ENCODE peak calls at places on chromosome 14, in seven cellular contexts. J is IMR-90, A is neuronal stem cell, Z is mesenchymal stem cell, F is mesendoderm, T is H1, Q is trophoblast cell. D is an unnamed sample.

GRCh38 chr14:54814076-54814475 is 88.5 kb downstream of the GCH1 start:
- DNase-seq in T (peak), Q (no peak), A (no peak), J (no peak), Z (no peak), F (peak), D (peak)

GRCh38 chr14:65065719-65066118 is 36.6 kb downstream of the MAX start:
- DNase-seq in F (no peak), Q (peak), A (no peak), Z (no peak), T (no peak), J (no peak), D (no peak)

GRCh38 chr14:49505026-49505766 is 81.0 kb downstream of the RPS29 start:
- DNase-seq in A (no peak), Q (peak), T (no peak), Z (no peak), J (peak), F (peak), D (no peak)

GRCh38 chr14:101598159-101598558 is 36.9 kb downstream of the DIO3 start:
- DNase-seq in A (no peak), J (no peak), F (no peak), T (no peak), Z (no peak), Q (no peak), D (no peak)

GRCh38 chr14:38389666-38390065 is 133.8 kb upstream of the CLEC14A start:
- DNase-seq in T (no peak), A (no peak), J (peak), Z (peak), Q (no peak), F (no peak), D (no peak)

GRCh38 chr14:43795600-43796228 is 711.4 kb downstream of the FSCB start:
- DNase-seq in F (peak), A (no peak), Z (peak), J (peak), Q (no peak), T (no peak), D (no peak)

GRCh38 chr14:71240154-71240553 is 332.9 kb downstream of the PCNX1 start:
- DNase-seq in J (no peak), Q (no peak), T (no peak), A (no peak), F (no peak), Z (no peak), D (no peak)

GRCh38 chr14:71692496-71692895 is 239.7 kb upstream of the RGS6 start:
- DNase-seq in Q (no peak), T (no peak), J (peak), Z (peak), A (no peak), F (no peak), D (no peak)

GRCh38 chr14:102769049-102769327 is 8.3 kb upstream of the TRAF3 start:
- DNase-seq in Z (no peak), F (no peak), T (no peak), A (no peak), Q (no peak), J (no peak), D (no peak)

GRCh38 chr14:74919421-74920165 is 3.5 kb downstream of the RPS6KL1 start:
- DNase-seq in A (no peak), T (no peak), Z (peak), Q (no peak), J (peak), F (no peak), D (no peak)

GRCh38 chr14:102948698-102949061 is 26.2 kb downstream of the AMN start:
- DNase-seq in J (no peak), A (no peak), Z (no peak), F (no peak), Q (no peak), T (no peak), D (no peak)

GRCh38 chr14:101731187-101732080 is 30.1 kb upstream of the PPP2R5C start:
- DNase-seq in Q (peak), J (peak), Z (peak), T (no peak), A (no peak), F (peak), D (peak)

GRCh38 chr14:81348086-81348485 is 52.0 kb downstream of the STON2 start:
- DNase-seq in Z (no peak), F (no peak), Q (no peak), J (no peak), A (no peak), T (no peak), D (no peak)

GRCh38 chr14:56846970-56847928 is 37.0 kb upstream of the OTX2 start:
- DNase-seq in Z (no peak), T (peak), Q (no peak), A (no peak), F (peak), J (no peak), D (peak)

GRCh38 chr14:81127785-81128184 is 93.0 kb downstream of the GTF2A1 start:
- DNase-seq in Z (peak), Q (no peak), T (no peak), J (peak), A (no peak), F (no peak), D (no peak)

GRCh38 chr14:90842726-90843125 is 26.5 kb upstream of the TTC7B start:
- DNase-seq in Q (no peak), F (no peak), A (no peak), Z (no peak), J (no peak), T (peak), D (no peak)

GRCh38 chr14:52949711-52950409 is 990 bp downstream of the FERMT2 start:
- DNase-seq in A (no peak), F (no peak), Z (peak), T (no peak), Q (peak), J (peak), D (no peak)

GRCh38 chr14:102288139-102288538 is 16.8 kb downstream of the MOK start:
- DNase-seq in A (no peak), T (no peak), F (no peak), J (no peak), Q (no peak), Z (no peak), D (no peak)

GRCh38 chr14:51085007-51085406 is 9.9 kb downstream of the TRIM9 start:
- DNase-seq in T (no peak), Z (no peak), F (no peak), A (no peak), J (no peak), Q (no peak), D (no peak)

GRCh38 chr14:51442513-51443175 is 202.6 kb downstream of the TMX1 start:
- DNase-seq in J (peak), F (no peak), Z (peak), Q (peak), T (no peak), A (no peak), D (no peak)

GRCh38 chr14:105903971-105904370 is 377.6 kb downstream of the TMEM121 start:
- DNase-seq in F (no peak), Q (no peak), T (no peak), J (no peak), Z (no peak), A (no peak), D (no peak)

GRCh38 chr14:29926228-29926627 is 1.4 kb downstream of the PRKD1 start:
- DNase-seq in A (no peak), F (peak), Q (no peak), Z (no peak), J (no peak), T (no peak), D (no peak)

GRCh38 chr14:69643430-69644200 is 32.2 kb downstream of the SUSD6 start:
- DNase-seq in Q (no peak), Z (no peak), T (no peak), J (peak), A (no peak), F (no peak), D (no peak)

GRCh38 chr14:29654910-29655590 is 272.6 kb downstream of the PRKD1 start:
- DNase-seq in T (no peak), J (peak), F (no peak), A (no peak), Z (peak), Q (no peak), D (no peak)

GRCh38 chr14:29637406-29637805 is 290.2 kb downstream of the PRKD1 start:
- DNase-seq in J (peak), F (no peak), T (no peak), Z (peak), A (no peak), Q (no peak), D (no peak)

GRCh38 chr14:53515264-53515663 is 362.1 kb upstream of the DDHD1 start:
- DNase-seq in T (no peak), Z (peak), F (no peak), A (no peak), J (peak), Q (no peak), D (no peak)

GRCh38 chr14:85342858-85343607 is 186.9 kb upstream of the FLRT2 start:
- DNase-seq in A (no peak), T (no peak), F (no peak), Z (no peak), J (no peak), Q (no peak), D (no peak)

GRCh38 chr14:52399104-52399503 is 85.0 kb downstream of the PTGER2 start:
- DNase-seq in F (no peak), Q (no peak), T (no peak), Z (no peak), A (no peak), J (no peak), D (no peak)

GRCh38 chr14:91293281-91293680 is 48.8 kb upstream of the GPR68 start:
- DNase-seq in Z (no peak), F (no peak), A (no peak), J (no peak), T (no peak), Q (no peak), D (no peak)

GRCh38 chr14:104363891-104364760 is 215.4 kb upstream of the C14orf180 start:
- DNase-seq in Q (no peak), A (no peak), F (no peak), Z (no peak), J (no peak), T (no peak), D (no peak)

GRCh38 chr14:25041898-25042297 is 8.0 kb downstream of the STXBP6 start:
- DNase-seq in F (no peak), Z (no peak), Q (no peak), J (no peak), T (no peak), A (no peak), D (no peak)

GRCh38 chr14:92417759-92418158 is 94.8 kb downstream of the SLC24A4 start:
- DNase-seq in J (no peak), F (no peak), A (no peak), T (no peak), Q (no peak), Z (no peak), D (no peak)

GRCh38 chr14:92426237-92426636 is 87.3 kb upstream of the RIN3 start:
- DNase-seq in J (peak), A (no peak), T (no peak), Z (no peak), F (no peak), Q (no peak), D (no peak)

GRCh38 chr14:92427096-92427495 is 86.5 kb upstream of the RIN3 start:
- DNase-seq in Q (no peak), T (no peak), Z (no peak), A (no peak), F (no peak), J (no peak), D (no peak)

GRCh38 chr14:92425101-92425500 is 88.5 kb upstream of the RIN3 start:
- DNase-seq in T (no peak), J (peak), A (no peak), Z (peak), Q (peak), F (peak), D (no peak)

GRCh38 chr14:92421756-92422155 is 91.8 kb upstream of the RIN3 start:
- DNase-seq in F (no peak), J (no peak), Z (no peak), Q (no peak), T (no peak), A (no peak), D (no peak)
- H2BK5ac ChIP-seq in F (no peak), J (no peak), Z (no peak), Q (no peak), T (no peak), A (no peak), D (no peak)

GRCh38 chr14:34060747-34061050 is 109.8 kb upstream of the EGLN3 start:
- DNase-seq in Z (no peak), T (no peak), A (no peak), Q (peak), F (peak), J (no peak), D (no peak)

GRCh38 chr14:34062353-34062973 is 111.6 kb upstream of the EGLN3 start:
- DNase-seq in A (no peak), Q (no peak), J (no peak), Z (no peak), F (no peak), T (no peak), D (no peak)

GRCh38 chr14:34058510-34058909 is 107.6 kb upstream of the EGLN3 start:
- DNase-seq in Z (no peak), F (no peak), Q (no peak), T (no peak), A (no peak), J (no peak), D (no peak)

GRCh38 chr14:34059037-34059924 is 108.4 kb upstream of the EGLN3 start:
- DNase-seq in Z (peak), J (no peak), Q (peak), A (no peak), T (no peak), F (no peak), D (no peak)

DNA sequence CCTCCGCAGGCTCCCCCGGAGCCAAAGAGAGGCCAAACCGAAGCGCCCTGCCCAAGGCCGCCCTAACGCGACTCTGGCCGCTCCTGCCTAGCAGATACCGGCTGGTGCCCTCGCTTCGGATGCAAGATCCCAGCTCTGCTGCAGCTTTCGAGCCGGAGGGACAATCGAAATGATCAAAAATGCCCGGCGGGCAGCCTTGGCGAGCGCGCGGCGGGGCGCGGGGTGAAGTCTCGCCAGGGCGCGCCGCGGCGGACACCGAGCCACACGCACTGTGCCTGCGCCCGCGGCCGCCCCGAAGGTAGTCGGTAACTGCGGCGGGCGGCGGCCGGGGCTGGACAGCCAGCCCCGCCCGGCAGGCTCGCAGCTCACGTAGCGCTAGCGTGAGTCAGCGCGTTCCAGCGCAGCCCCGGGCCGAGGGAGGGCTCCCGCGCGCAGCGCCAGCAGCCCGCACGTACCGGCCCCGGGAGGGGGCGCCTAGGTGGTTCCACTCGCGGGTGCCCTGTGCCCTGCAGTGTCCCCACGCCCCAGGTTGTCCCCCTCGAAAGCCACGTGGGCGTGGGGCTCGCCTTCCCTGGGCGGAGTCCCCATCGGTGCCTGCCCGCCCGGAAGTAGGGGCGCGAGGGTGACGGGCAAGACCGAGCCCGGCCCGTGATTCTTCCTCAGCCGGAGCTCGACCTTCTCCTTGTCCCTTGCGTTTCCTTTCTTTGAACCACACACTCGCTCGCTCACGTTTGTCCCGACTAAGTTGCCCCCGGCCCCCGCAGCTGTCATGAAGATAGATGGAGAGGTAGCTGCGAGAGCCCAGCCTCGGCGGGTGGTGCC is 109.3 kb upstream of the EGLN3 start:
- DNase-seq in T (peak), Z (peak), A (peak), J (peak), F (peak), Q (peak), D (peak)
- H3K27ac ChIP-seq in T (no peak), Z (peak), A (no peak), J (peak), F (peak), Q (peak), D (no peak)

GRCh38 chr14:83342590-83342989 is 1808.9 kb upstream of the SEL1L start:
- DNase-seq in F (no peak), Z (no peak), T (no peak), Q (no peak), A (no peak), J (no peak), D (no peak)

DNA sequence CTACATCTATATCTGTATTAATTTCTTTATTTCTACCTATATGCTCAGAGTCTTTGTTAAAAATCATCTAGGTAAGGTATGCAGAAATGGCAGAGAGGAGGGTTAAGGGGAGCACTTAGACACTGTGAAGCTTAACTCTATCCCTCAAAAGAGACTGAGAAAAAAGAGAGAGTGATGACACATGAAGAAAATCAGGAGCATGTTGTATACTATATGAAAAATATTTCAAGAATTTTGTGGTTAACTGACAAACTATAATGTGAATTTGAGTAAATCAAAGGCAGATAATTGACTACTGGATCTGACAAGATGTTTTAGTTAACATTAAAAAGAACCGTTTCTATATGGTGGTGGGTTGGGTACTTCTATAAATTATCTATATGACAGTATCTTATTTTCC is 1814.2 kb upstream of the SEL1L start:
- DNase-seq in J (peak), Z (peak), T (no peak), A (no peak), F (no peak), Q (no peak), D (no peak)
- H2BK5ac ChIP-seq in J (no peak), Z (no peak), T (no peak), A (no peak), F (no peak), Q (no peak), D (no peak)

DNA sequence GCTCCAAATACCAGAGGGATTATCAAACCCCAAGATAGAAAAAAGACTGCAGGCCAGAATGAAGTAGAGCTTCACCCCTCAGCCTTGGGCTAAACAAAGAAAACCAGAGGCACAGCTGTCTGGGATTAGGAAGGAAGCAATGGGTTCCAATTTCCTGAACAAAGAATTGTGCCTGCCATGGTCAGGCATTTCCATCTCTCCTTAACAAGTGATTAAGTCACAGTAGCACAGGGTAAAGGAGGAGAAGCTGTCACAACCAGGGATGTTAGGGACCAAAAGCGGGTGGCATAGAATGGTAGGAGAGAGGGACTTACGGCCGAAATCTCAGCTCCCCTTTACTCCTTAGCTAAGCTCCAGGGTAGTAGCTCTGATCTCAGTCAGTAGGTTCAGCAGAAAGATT is 33.9 kb downstream of the SPTLC2 start:
- DNase-seq in Q (no peak), Z (peak), J (peak), T (no peak), A (peak), F (no peak), D (no peak)
- H3K27ac ChIP-seq in Q (no peak), Z (no peak), J (peak), T (no peak), A (peak), F (peak), D (no peak)

DNA sequence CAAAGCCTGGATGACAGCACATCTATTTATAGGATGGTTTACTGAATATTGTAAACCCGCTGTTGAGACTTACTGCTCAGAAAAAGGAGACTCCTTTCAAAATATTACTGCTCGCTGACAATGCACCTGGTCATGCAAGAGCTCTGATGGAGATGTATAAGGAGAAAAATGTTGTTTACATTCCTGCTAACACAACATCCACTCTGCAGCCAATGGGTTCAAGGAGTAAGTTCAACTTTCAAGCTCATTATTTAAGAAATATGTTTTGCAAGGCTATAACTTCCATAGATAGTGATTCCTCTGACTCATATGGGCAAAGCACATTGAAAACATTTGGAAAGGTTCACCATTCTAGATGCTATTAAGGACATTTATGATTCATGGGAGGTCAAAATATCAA is 201.7 kb downstream of the SNAPC1 start:
- DNase-seq in Z (no peak), A (no peak), Q (peak), J (peak), F (no peak), T (no peak), D (no peak)
- H2BK5ac ChIP-seq in Z (no peak), A (no peak), Q (no peak), J (peak), F (no peak), T (no peak), D (no peak)

GRCh38 chr14:95444132-95445129 is 72.0 kb downstream of the SYNE3 start:
- DNase-seq in Z (no peak), A (no peak), Q (no peak), F (no peak), J (no peak), T (no peak), D (no peak)
- H3K27ac ChIP-seq in Z (no peak), A (no peak), Q (no peak), F (no peak), J (no peak), T (no peak), D (no peak)

GRCh38 chr14:96273629-96274028 is 17.6 kb downstream of the BDKRB1 start:
- DNase-seq in Q (no peak), A (no peak), F (no peak), Z (no peak), J (no peak), T (no peak), D (no peak)
- H2BK5ac ChIP-seq in Q (peak), A (no peak), F (no peak), Z (no peak), J (peak), T (no peak), D (no peak)

DNA sequence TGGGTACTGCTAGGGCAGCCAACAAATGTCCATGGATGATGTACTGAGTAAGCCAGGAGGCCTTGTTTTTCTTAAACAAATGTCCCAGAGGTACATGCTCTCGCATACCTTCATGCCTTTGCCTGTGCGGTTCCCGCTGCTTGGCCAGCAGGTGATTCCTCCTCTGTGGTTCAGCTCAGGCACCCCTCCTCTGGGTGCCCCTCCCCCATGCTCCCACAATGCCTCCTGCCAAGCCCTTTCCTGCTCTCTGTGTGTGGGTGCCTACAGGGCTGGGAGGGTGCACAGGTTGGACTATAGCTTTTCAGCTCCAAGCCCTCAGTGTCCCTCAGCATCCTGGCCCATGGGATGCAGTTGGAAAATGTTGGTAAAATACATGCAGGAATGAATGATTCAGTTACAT is 23.5 kb downstream of the ASB2 start:
- DNase-seq in Z (no peak), Q (no peak), T (no peak), J (no peak), F (no peak), A (no peak), D (no peak)
- H3K27ac ChIP-seq in Z (no peak), Q (no peak), T (no peak), J (no peak), F (no peak), A (no peak), D (no peak)

GRCh38 chr14:58703149-58703509 is 65.4 kb downstream of the DACT1 start:
- DNase-seq in Z (no peak), J (no peak), A (no peak), F (no peak), Q (no peak), T (no peak), D (no peak)
- H2BK5ac ChIP-seq in Z (no peak), J (no peak), A (no peak), F (no peak), Q (no peak), T (no peak), D (no peak)

D was measured in H9.